ENCODE peak calls at places on chromosome 11, in nine cellular contexts. E is ovary, A is sigmoid colon, K is A549, S is left ventricle myocardium inferior, Y is AG10803, P is foreskin fibroblast, W is HFF-Myc, I is neural progenitor cell. F is an unnamed sample.

GRCh38 chr11:19766810-19767209 is 54.2 kb downstream of the NAV2 start:
- DNase-seq in E (no peak), A (no peak), K (no peak), S (no peak), Y (peak), P (peak), W (no peak), I (no peak), F (no peak)

GRCh38 chr11:43268161-43268560 is 43.6 kb upstream of the API5 start:
- DNase-seq in E (no peak), A (no peak), K (no peak), S (peak), Y (peak), P (no peak), W (no peak), I (peak), F (no peak)

GRCh38 chr11:14725150-14725549 is 81.5 kb downstream of the PDE3B start:
- DNase-seq in E (no peak), A (no peak), K (no peak), S (no peak), Y (no peak), P (no peak), W (no peak), I (no peak), F (no peak)

GRCh38 chr11:808427-809286 is 1.1 kb upstream of the RPLP2 start:
- DNase-seq in E (no peak), A (peak), K (no peak), S (no peak), Y (no peak), P (no peak), W (no peak), I (no peak), F (no peak)

GRCh38 chr11:115251126-115251525 is 253.1 kb downstream of the CADM1 start:
- DNase-seq in E (no peak), A (no peak), K (no peak), S (no peak), Y (no peak), P (no peak), W (no peak), I (no peak), F (no peak)

GRCh38 chr11:130435671-130436070 is 7.3 kb upstream of the ADAMTS8 start:
- DNase-seq in E (no peak), A (no peak), K (no peak), S (no peak), Y (no peak), P (no peak), W (no peak), I (no peak), F (no peak)

GRCh38 chr11:134155456-134155855 is 68.3 kb downstream of the NCAPD3 start:
- DNase-seq in E (no peak), A (no peak), K (no peak), S (no peak), Y (no peak), P (no peak), W (no peak), I (no peak), F (no peak)

GRCh38 chr11:121253951-121254350 is 38.6 kb upstream of the SC5D start:
- DNase-seq in E (no peak), A (no peak), K (no peak), S (no peak), Y (no peak), P (no peak), W (no peak), I (no peak), F (no peak)

GRCh38 chr11:78654866-78655265 is 80.2 kb upstream of the NARS2 start:
- DNase-seq in E (no peak), A (no peak), K (no peak), S (no peak), Y (no peak), P (no peak), W (no peak), I (no peak), F (no peak)

GRCh38 chr11:19316434-19316833 is 75.7 kb upstream of the E2F8 start:
- DNase-seq in E (no peak), A (peak), K (no peak), S (peak), Y (peak), P (no peak), W (no peak), I (no peak), F (no peak)

GRCh38 chr11:19698493-19699292 is 13.9 kb upstream of the NAV2 start:
- DNase-seq in E (no peak), A (peak), K (no peak), S (peak), Y (peak), P (peak), W (no peak), I (no peak), F (no peak)

GRCh38 chr11:128625766-128626165 is 38.4 kb upstream of the ETS1 start:
- DNase-seq in E (no peak), A (no peak), K (no peak), S (no peak), Y (no peak), P (no peak), W (no peak), I (no peak), F (no peak)

GRCh38 chr11:2781413-2782274 is 81.8 kb upstream of the KCNQ1OT1 start:
- DNase-seq in E (peak), A (peak), K (no peak), S (peak), Y (no peak), P (no peak), W (no peak), I (no peak), F (no peak)

GRCh38 chr11:34167961-34168360 is 62.5 kb downstream of the NAT10 start:
- DNase-seq in E (no peak), A (no peak), K (no peak), S (no peak), Y (no peak), P (no peak), W (no peak), I (no peak), F (no peak)

GRCh38 chr11:47018637-47019036 is 82.1 kb downstream of the CSTPP1 start:
- DNase-seq in E (no peak), A (no peak), K (no peak), S (no peak), Y (no peak), P (no peak), W (no peak), I (no peak), F (no peak)

GRCh38 chr11:104091281-104092071 is 55.0 kb downstream of the DDI1 start:
- DNase-seq in E (no peak), A (no peak), K (no peak), S (no peak), Y (no peak), P (no peak), W (no peak), I (no peak), F (peak)

GRCh38 chr11:68816917-68817419 is 24.7 kb downstream of the CPT1A start:
- DNase-seq in E (no peak), A (no peak), K (no peak), S (no peak), Y (peak), P (peak), W (no peak), I (no peak), F (no peak)

GRCh38 chr11:12174145-12175143 is 64.1 kb downstream of the MICAL2 start:
- DNase-seq in E (no peak), A (no peak), K (no peak), S (no peak), Y (peak), P (peak), W (no peak), I (no peak), F (no peak)

GRCh38 chr11:2857918-2858317 is 27.7 kb downstream of the CDKN1C start:
- DNase-seq in E (no peak), A (no peak), K (no peak), S (no peak), Y (no peak), P (no peak), W (no peak), I (no peak), F (no peak)

GRCh38 chr11:60863550-60864521 is 3.5 kb upstream of the ZP1 start:
- DNase-seq in E (no peak), A (peak), K (no peak), S (no peak), Y (no peak), P (no peak), W (no peak), I (no peak), F (no peak)

GRCh38 chr11:76077575-76078150 is 128.6 kb downstream of the WNT11 start:
- DNase-seq in E (no peak), A (no peak), K (no peak), S (no peak), Y (no peak), P (no peak), W (no peak), I (no peak), F (no peak)

GRCh38 chr11:76615950-76616349 is 54.6 kb downstream of the LRRC32 start:
- DNase-seq in E (peak), A (peak), K (no peak), S (peak), Y (peak), P (peak), W (no peak), I (no peak), F (no peak)

DNA sequence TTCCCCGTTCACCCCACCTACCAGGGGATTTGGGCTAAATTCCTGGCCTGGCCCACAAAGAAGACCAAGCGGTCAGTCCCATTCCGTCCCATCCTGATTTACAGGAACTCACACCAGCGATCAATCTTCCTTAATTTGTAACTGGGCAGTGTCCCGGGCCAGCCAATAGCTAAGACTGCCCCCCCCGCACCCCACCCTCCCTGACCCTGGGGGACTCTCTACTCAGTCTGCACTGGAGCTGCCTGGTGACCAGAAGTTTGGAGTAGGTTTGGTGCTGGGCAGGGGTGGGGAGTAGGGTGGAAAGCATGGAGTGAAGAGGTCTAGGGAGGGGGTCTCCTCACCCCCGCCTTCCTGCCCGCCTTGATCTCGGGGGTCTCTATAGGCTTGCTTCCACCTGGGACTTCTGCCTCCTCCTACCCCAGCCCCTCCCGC is at the start of gene SERPING1:
- DNase-seq in E (peak), A (peak), K (no peak), S (peak), Y (peak), P (peak), W (no peak), I (no peak), F (no peak)
- H3K4me3 ChIP-seq in E (peak), A (peak), K (peak), S (peak), Y (peak), P (peak), W (no peak), I (peak), F (peak)

GRCh38 chr11:20873054-20873453 is 203.7 kb downstream of the NELL1 start:
- DNase-seq in E (no peak), A (no peak), K (peak), S (no peak), Y (no peak), P (no peak), W (no peak), I (peak), F (no peak)
- TF ChIP-seq CTCF in E (no peak), A (no peak), K (peak), S (no peak), Y (no peak), P (no peak), W (no peak), I (peak), F (no peak)

GRCh38 chr11:106302416-106302815 is 225.0 kb downstream of the AASDHPPT start:
- DNase-seq in E (no peak), A (no peak), K (no peak), S (no peak), Y (no peak), P (no peak), W (no peak), I (no peak), F (no peak)
- H3K4me3 ChIP-seq in E (no peak), A (no peak), K (no peak), S (no peak), Y (no peak), P (no peak), W (no peak), I (no peak), F (no peak)

DNA sequence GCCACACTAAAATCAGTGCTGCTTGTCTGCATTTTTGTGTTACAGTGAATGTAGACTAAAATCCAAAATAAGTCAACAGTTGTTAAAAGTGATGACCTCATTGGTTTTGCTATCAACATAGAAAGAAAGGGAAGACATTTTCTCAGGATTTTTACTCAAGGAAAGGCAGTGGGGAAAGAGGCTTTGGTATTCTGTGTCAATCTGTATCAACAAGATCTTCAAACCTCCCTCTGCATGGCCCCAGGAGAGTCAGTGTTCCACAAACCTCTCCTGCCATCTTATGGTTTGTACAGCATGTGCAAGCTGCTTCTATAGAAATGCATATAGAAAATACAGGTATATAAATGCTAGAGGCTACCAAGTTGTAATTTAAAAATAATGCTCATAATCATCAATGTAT is 13.8 kb upstream of the OR51M1 start:
- DNase-seq in E (no peak), A (no peak), K (peak), S (no peak), Y (peak), P (peak), W (no peak), I (peak), F (no peak)
- TF ChIP-seq CTCF in E (no peak), A (no peak), K (peak), S (no peak), Y (peak), P (peak), W (peak), I (peak), F (peak)

GRCh38 chr11:119355091-119355843 is 8.8 kb upstream of the MFRP start:
- DNase-seq in E (no peak), A (no peak), K (no peak), S (no peak), Y (no peak), P (no peak), W (no peak), I (no peak), F (no peak)

GRCh38 chr11:119361056-119361787 is 14.7 kb upstream of the MFRP start:
- DNase-seq in E (peak), A (peak), K (peak), S (peak), Y (peak), P (peak), W (no peak), I (peak), F (peak)

GRCh38 chr11:119356349-119357031 is 10.0 kb upstream of the MFRP start:
- DNase-seq in E (peak), A (peak), K (peak), S (peak), Y (peak), P (peak), W (no peak), I (peak), F (no peak)

GRCh38 chr11:119359365-119360229 is 13.1 kb upstream of the MFRP start:
- DNase-seq in E (no peak), A (no peak), K (no peak), S (no peak), Y (no peak), P (no peak), W (no peak), I (no peak), F (no peak)

DNA sequence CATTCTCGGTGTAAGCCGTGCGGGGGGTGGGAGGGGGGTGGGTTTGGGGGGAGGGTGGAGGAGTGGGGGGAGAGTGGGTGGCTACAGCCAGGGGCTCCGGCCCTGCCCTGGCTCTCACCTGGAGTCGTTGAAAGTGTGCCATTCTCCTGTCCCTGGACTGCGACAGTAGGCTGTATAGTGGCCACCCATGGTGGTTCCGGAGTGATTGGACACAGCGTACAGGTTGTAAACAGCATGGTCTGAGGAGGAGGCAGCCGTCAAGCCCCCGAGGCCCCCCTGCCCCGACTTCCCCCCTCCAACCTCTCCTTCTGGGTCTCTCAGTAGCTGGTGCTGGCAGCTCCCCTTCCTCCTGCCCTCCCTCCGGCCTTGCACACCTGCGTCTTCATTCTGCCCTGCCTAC is 10.6 kb upstream of the MFRP start:
- DNase-seq in E (peak), A (no peak), K (no peak), S (no peak), Y (no peak), P (no peak), W (no peak), I (no peak), F (no peak)
- H3K4me3 ChIP-seq in E (peak), A (peak), K (peak), S (peak), Y (peak), P (peak), W (peak), I (peak), F (no peak)

GRCh38 chr11:32884770-32885384 is 7.7 kb upstream of the QSER1 start:
- DNase-seq in E (no peak), A (no peak), K (peak), S (no peak), Y (peak), P (peak), W (no peak), I (no peak), F (no peak)
- TF ChIP-seq CTCF in E (no peak), A (no peak), K (peak), S (peak), Y (peak), P (peak), W (peak), I (peak), F (peak)

DNA sequence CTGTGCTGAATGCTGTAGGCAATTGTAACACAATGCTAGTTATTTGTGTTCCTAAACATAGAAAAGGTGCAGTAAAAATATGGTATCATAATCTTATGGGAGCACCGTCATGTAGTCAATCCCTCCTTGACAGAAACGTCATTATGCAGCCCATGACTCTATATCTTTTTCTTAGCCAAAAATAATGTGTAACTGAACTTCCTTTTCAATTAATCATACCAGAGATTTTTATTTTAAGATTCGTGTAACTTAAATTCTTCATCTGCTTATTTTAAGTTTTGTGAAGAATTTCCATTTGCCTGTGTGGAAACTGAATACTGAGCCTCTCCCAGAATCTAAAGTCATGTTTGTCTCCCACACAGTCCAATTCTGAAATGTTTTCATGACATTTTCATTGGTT is 699.2 kb downstream of the KCNA4 start:
- DNase-seq in E (no peak), A (no peak), K (no peak), S (no peak), Y (peak), P (no peak), W (no peak), I (no peak), F (no peak)
- H3K4me3 ChIP-seq in E (no peak), A (no peak), K (no peak), S (no peak), Y (no peak), P (no peak), W (no peak), I (no peak), F (no peak)

F was measured in retinal pigment epithelial cell.